ENCODE peak calls at places on chromosomes 7 and 10, in four cellular contexts. K, N, F and U are unnamed samples.

GRCh38 chr10:127888526-127889312 is 4.0 kb downstream of the CLRN3 start:
- DNase-seq in N (no peak), F (no peak), K (no peak), U (no peak)

GRCh38 chr10:122362031-122362592 is 12.4 kb upstream of the PLEKHA1 start:
- DNase-seq in K (no peak), F (no peak), N (no peak), U (no peak)

GRCh38 chr7:110809832-110810231 is 281.1 kb upstream of the LRRN3 start:
- DNase-seq in F (no peak), N (no peak), K (no peak), U (no peak)

GRCh38 chr10:124030061-124030460 is 63.3 kb downstream of the CHST15 start:
- DNase-seq in N (no peak), K (no peak), F (no peak), U (no peak)

GRCh38 chr7:5177060-5177459 is 13.0 kb upstream of the WIPI2 start:
- DNase-seq in K (no peak), N (no peak), F (no peak), U (no peak)

GRCh38 chr7:100400656-100401055 is 27.4 kb downstream of the PILRA start:
- DNase-seq in F (no peak), N (no peak), K (peak; percentile 61), U (no peak)

GRCh38 chr10:49079072-49079471 is 36.2 kb downstream of the VSTM4 start:
- DNase-seq in F (no peak), N (no peak), K (no peak), U (no peak)

GRCh38 chr7:7810380-7810779 is 92.0 kb upstream of the RPA3 start:
- DNase-seq in N (no peak), F (no peak), K (no peak), U (no peak)

GRCh38 chr7:42315631-42316030 is 78.6 kb upstream of the GLI3 start:
- DNase-seq in K (no peak), N (no peak), F (no peak), U (no peak)

GRCh38 chr10:79202188-79203013 is 133.6 kb downstream of the ZMIZ1 start:
- DNase-seq in K (peak; percentile 58), F (no peak), N (no peak), U (peak; percentile 55)

GRCh38 chr7:157941210-157941609 is 604.4 kb downstream of the DNAJB6 start:
- DNase-seq in N (no peak), F (no peak), K (no peak), U (no peak)

GRCh38 chr10:102773320-102773719 is 29.6 kb downstream of the WBP1L start:
- DNase-seq in N (no peak), F (no peak), K (no peak), U (no peak)

GRCh38 chr7:52705768-52706167 is 329.7 kb upstream of the POM121L12 start:
- DNase-seq in K (no peak), N (no peak), F (no peak), U (no peak)

GRCh38 chr7:154840086-154840485 is 162.8 kb downstream of the PAXIP1 start:
- DNase-seq in F (no peak), N (no peak), K (no peak), U (no peak)

GRCh38 chr10:22993314-22993713 is 65.5 kb downstream of the ARMC3 start:
- DNase-seq in K (no peak), F (no peak), N (no peak), U (no peak)

GRCh38 chr7:43878867-43879266 is 9.6 kb upstream of the MRPS24 start:
- DNase-seq in N (no peak), F (no peak), K (no peak), U (no peak)

GRCh38 chr7:97580205-97580604 is 151.7 kb upstream of the TAC1 start:
- DNase-seq in N (no peak), F (no peak), K (no peak), U (no peak)

GRCh38 chr7:30179016-30179436 is 44.2 kb downstream of the MTURN start:
- DNase-seq in K (no peak), N (peak; percentile 61), F (no peak), U (peak; percentile 26)

GRCh38 chr7:88042157-88042556 is 108.1 kb downstream of the ADAM22 start:
- DNase-seq in F (no peak), K (no peak), N (no peak), U (no peak)

GRCh38 chr10:42875792-42876191 is 93.2 kb downstream of the BMS1 start:
- DNase-seq in K (no peak), F (no peak), N (no peak), U (no peak)

GRCh38 chr7:25735674-25736242 is 416.2 kb upstream of the NFE2L3 start:
- DNase-seq in K (no peak), F (no peak), N (no peak), U (no peak)

GRCh38 chr7:75595766-75596165 is 103.6 kb downstream of the SPDYE5 start:
- DNase-seq in F (no peak), N (no peak), K (no peak), U (no peak)

GRCh38 chr7:69199048-69199447 is 399.2 kb upstream of the AUTS2 start:
- DNase-seq in N (no peak), F (no peak), K (no peak), U (no peak)

GRCh38 chr7:158274996-158275395 is 312.6 kb downstream of the PTPRN2 start:
- DNase-seq in N (no peak), F (no peak), K (no peak), U (no peak)

GRCh38 chr10:88243847-88244730 is 339.0 kb downstream of the RNLS start:
- DNase-seq in F (no peak), K (no peak), N (no peak), U (no peak)

GRCh38 chr10:83886871-83887270 is 252.4 kb upstream of the GHITM start:
- DNase-seq in K (no peak), N (no peak), F (no peak), U (no peak)

GRCh38 chr10:71814923-71815411 is 36.1 kb downstream of the PSAP start:
- DNase-seq in K (no peak), N (no peak), F (no peak), U (no peak)

GRCh38 chr10:24209946-24210491 is 1.1 kb downstream of the KIAA1217 start:
- DNase-seq in N (peak; percentile 82), K (no peak), F (no peak), U (peak; percentile 28)

GRCh38 chr7:47721670-47722069 is 139.8 kb upstream of the TNS3 start:
- DNase-seq in F (no peak), K (peak; percentile 27), N (no peak), U (no peak)

GRCh38 chr10:21507066-21507669 is 18.3 kb downstream of the SKIDA1 start:
- DNase-seq in N (no peak), K (no peak), F (no peak), U (no peak)

GRCh38 chr10:52346394-52347326 is 32.6 kb downstream of the DKK1 start:
- DNase-seq in K (no peak), F (no peak), N (no peak), U (no peak)

GRCh38 chr7:73895626-73896025 is 34.7 kb downstream of the TMEM270 start:
- DNase-seq in F (no peak), K (no peak), N (no peak), U (no peak)

GRCh38 chr7:157586426-157586955 is 249.7 kb downstream of the DNAJB6 start:
- DNase-seq in F (no peak), K (no peak), N (no peak), U (no peak)

GRCh38 chr7:151134743-151135524 is 32.6 kb downstream of the GBX1 start:
- DNase-seq in K (no peak), N (no peak), F (no peak), U (no peak)

GRCh38 chr10:111098679-111099437 is 22.0 kb downstream of the ADRA2A start:
- DNase-seq in F (no peak), K (peak; percentile 16), N (no peak), U (no peak)

GRCh38 chr7:151575471-151575870 is 55.8 kb upstream of the RHEB start:
- DNase-seq in F (no peak), K (no peak), N (no peak), U (no peak)

GRCh38 chr10:102394079-102394800 is 1.3 kb upstream of the NFKB2 start:
- DNase-seq in F (peak; percentile 83), K (peak; percentile 89), N (peak; percentile 89), U (peak; percentile 97)

GRCh38 chr10:27857616-27858015 is 112.0 kb upstream of the MKX start:
- DNase-seq in F (no peak), K (no peak), N (no peak), U (no peak)

GRCh38 chr10:29276251-29276850 is 12.5 kb upstream of the LYZL1 start:
- DNase-seq in F (no peak), K (no peak), N (no peak), U (no peak)
- TF ChIP-seq POLR2AphosphoS5 in F (no peak), K (no peak), N (no peak), U (no peak)

GRCh38 chr10:14852236-14852635 is 14.1 kb downstream of the HSPA14 start:
- DNase-seq in F (no peak), N (no peak), K (no peak), U (no peak)
- TF ChIP-seq SPI1 in F (no peak), N (no peak), K (no peak), U (no peak)

GRCh38 chr7:123734498-123734897 is 14.3 kb downstream of the WASL start:
- DNase-seq in N (no peak), K (no peak), F (no peak), U (no peak)
- TF ChIP-seq POLR2AphosphoS5 in N (no peak), K (no peak), F (no peak), U (no peak)

GRCh38 chr10:90742189-90742588 is 115.7 kb downstream of the HTR7 start:
- DNase-seq in N (no peak), K (no peak), F (no peak), U (no peak)
- TF ChIP-seq SPI1 in N (no peak), K (no peak), F (no peak), U (no peak)

DNA sequence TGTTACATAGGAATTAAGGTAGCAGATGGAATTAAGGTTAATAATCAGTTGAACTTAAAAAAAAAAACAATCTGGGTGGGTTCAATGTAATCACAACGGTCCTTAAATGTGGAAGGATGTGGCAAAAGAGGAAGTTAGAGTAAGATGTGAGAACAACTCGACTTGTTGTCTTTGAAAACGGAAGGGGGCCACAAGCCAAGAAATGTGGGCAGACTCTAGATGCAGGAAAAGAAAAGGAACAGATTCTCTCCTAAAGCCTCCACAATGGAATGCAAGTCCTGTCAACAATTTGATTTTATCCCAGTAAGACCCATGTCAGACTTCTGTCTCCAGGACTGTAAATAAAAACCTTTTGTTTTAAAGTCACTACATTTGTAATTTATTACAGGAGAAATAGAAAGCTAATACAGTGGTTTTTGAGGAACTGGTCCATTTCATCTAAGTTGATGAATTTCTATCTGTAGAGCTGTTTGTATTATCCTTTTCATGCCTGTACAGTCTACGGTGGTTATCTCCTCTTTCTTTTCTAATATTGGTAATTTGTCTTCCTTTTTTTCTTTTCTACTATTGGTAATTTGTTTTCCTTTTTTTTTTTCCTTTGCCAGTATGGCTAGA is 8.6 kb downstream of the MCMBP start:
- DNase-seq in F (no peak), K (no peak), N (no peak), U (no peak)
- TF ChIP-seq POLR2AphosphoS5 in F (no peak), K (no peak), N (no peak), U (no peak)

DNA sequence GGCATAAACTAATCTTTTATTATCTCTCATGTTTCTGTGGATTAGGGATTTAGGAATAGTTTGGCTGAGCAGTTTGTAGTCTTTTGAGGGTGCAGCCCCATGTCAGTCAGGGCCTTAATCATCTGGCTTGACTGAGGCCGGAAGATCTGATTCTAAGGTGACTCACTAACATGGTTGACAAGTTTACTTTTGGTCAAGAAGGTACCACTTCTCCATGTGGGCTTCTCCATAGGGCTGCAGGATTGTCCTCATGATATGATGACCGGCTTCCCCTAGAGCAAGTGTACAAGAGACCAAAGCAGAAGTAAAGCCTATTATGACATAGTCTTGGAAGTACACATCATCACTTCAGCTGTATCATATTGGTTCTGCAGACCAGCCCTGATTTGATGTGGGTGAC is 45.9 kb upstream of the OIT3 start:
- DNase-seq in K (no peak), F (no peak), N (no peak), U (no peak)
- TF ChIP-seq SPI1 in K (no peak), F (no peak), N (no peak), U (no peak)

GRCh38 chr10:63798599-63799498 is 277.6 kb downstream of the REEP3 start:
- DNase-seq in K (no peak), F (no peak), N (no peak), U (no peak)
- TF ChIP-seq POLR2AphosphoS5 in K (no peak), F (no peak), N (no peak), U (no peak)